ENCODE peak calls at places on chromosomes 1 and 21, in eight cellular contexts. F is GM23248, J is neural progenitor cell, A is hepatocyte, C is SK-N-SH, S is MM.1S, D is PC-3, U is GM23338. Z is an unnamed sample.

GRCh38 chr21:44929799-44930542 is 9.3 kb upstream of the ITGB2 start:
- DNase-seq in F (no peak), J (no peak), A (no peak), C (no peak), S (no peak), D (no peak), U (no peak), Z (peak; percentile 27)

GRCh38 chr21:30717105-30717504 is 1.5 kb downstream of the KRTAP21-3 start:
- DNase-seq in F (no peak), J (no peak), A (no peak), C (no peak), S (no peak), D (no peak), U (no peak), Z (no peak)

GRCh38 chr1:12549106-12549459 is 68.9 kb downstream of the DHRS3 start:
- DNase-seq in F (peak; percentile 60), J (no peak), A (no peak), C (no peak), S (no peak), D (no peak), U (no peak), Z (no peak)

GRCh38 chr1:9687120-9687875 is 35.8 kb downstream of the PIK3CD start:
- DNase-seq in F (peak; percentile 69), J (peak; percentile 89), A (peak; percentile 84), C (peak; percentile 92), S (peak; percentile 35), D (peak; percentile 74), U (peak; percentile 84), Z (peak; percentile 82)

GRCh38 chr1:56867491-56867890 is 12.9 kb downstream of the C8A start:
- DNase-seq in F (no peak), J (no peak), A (no peak), C (no peak), S (no peak), D (peak; percentile 57), U (no peak), Z (no peak)

GRCh38 chr1:161069731-161070270 is at the start of gene ARHGAP30:
- DNase-seq in F (no peak), J (no peak), A (no peak), C (no peak), S (peak; percentile 99), D (no peak), U (peak; percentile 41), Z (peak; percentile 97)

GRCh38 chr1:39250460-39251240 is 46.2 kb downstream of the MACF1 start:
- DNase-seq in F (peak; percentile 71), J (no peak), A (no peak), C (no peak), S (no peak), D (peak; percentile 37), U (no peak), Z (no peak)

GRCh38 chr1:193143285-193143684 is 21.5 kb downstream of the CDC73 start:
- DNase-seq in F (peak; percentile 33), J (no peak), A (peak; percentile 11), C (no peak), S (no peak), D (peak; percentile 29), U (no peak), Z (peak; percentile 24)

GRCh38 chr1:44721521-44722361 is 9.2 kb downstream of the RNU5D-1 start:
- DNase-seq in F (peak; percentile 58), J (no peak), A (peak; percentile 56), C (peak; percentile 43), S (peak; percentile 92), D (peak; percentile 86), U (peak; percentile 82), Z (peak; percentile 97)

GRCh38 chr1:30763654-30764248 is 6.2 kb upstream of the LAPTM5 start:
- DNase-seq in F (peak; percentile 49), J (no peak), A (peak; percentile 46), C (no peak), S (no peak), D (no peak), U (no peak), Z (no peak)

GRCh38 chr1:199149591-199149990 is 510.8 kb downstream of the PTPRC start:
- DNase-seq in F (no peak), J (no peak), A (no peak), C (no peak), S (no peak), D (no peak), U (no peak), Z (no peak)

GRCh38 chr1:31939484-31940329 is 1.5 kb upstream of the PTP4A2 start:
- DNase-seq in F (peak; percentile 88), J (peak; percentile 20), A (peak; percentile 91), C (peak; percentile 62), S (peak; percentile 67), D (peak; percentile 86), U (peak; percentile 41), Z (peak; percentile 91)

GRCh38 chr1:42587753-42588152 is 70.5 kb upstream of the PPIH start:
- DNase-seq in F (no peak), J (no peak), A (no peak), C (no peak), S (no peak), D (no peak), U (no peak), Z (no peak)

GRCh38 chr1:19439464-19440171 is 45.7 kb downstream of the CAPZB start:
- DNase-seq in F (peak; percentile 51), J (peak; percentile 49), A (no peak), C (peak; percentile 82), S (no peak), D (no peak), U (peak; percentile 71), Z (peak; percentile 24)

GRCh38 chr1:50860702-50861101 is 99.4 kb downstream of the FAF1 start:
- DNase-seq in F (no peak), J (no peak), A (no peak), C (no peak), S (no peak), D (no peak), U (no peak), Z (no peak)

GRCh38 chr1:196399713-196400112 is 208.5 kb downstream of the KCNT2 start:
- DNase-seq in F (peak; percentile 2), J (no peak), A (no peak), C (no peak), S (no peak), D (no peak), U (no peak), Z (no peak)

GRCh38 chr1:234602334-234603220 is 7.4 kb downstream of the IRF2BP2 start:
- DNase-seq in F (peak; percentile 98), J (no peak), A (peak; percentile 83), C (no peak), S (no peak), D (peak; percentile 88), U (no peak), Z (peak; percentile 66)

GRCh38 chr1:169160845-169161511 is 54.5 kb downstream of the ATP1B1 start:
- DNase-seq in F (peak; percentile 33), J (no peak), A (no peak), C (no peak), S (no peak), D (peak; percentile 74), U (no peak), Z (no peak)

GRCh38 chr1:169161512-169162194 is 55.2 kb downstream of the ATP1B1 start:
- DNase-seq in F (no peak), J (no peak), A (no peak), C (no peak), S (no peak), D (peak; percentile 58), U (no peak), Z (no peak)

DNA sequence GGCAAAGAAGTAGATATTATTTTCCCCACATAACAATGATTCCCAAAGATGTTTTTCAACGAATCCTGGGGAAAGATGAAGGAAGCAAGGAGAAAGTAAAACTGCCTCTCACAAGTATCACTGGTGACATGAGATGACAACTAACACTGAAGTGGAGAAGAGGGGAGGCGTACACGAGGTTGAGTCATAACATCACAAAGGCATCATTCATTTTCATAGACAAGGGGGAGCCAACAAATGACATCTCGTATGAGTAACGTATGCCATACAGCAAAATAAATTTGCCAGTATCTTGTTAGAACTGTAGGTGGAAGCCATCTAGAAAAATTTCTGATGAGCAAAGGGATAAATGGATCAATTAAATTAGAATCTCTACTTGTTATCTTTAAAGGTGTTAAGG is 56.6 kb downstream of the ATP1B1 start:
- DNase-seq in F (no peak), J (no peak), A (no peak), C (no peak), S (no peak), D (peak; percentile 92), U (no peak), Z (no peak)
- TF ChIP-seq EZH2phosphoT487 in F (no peak), J (no peak), A (no peak), C (no peak), S (no peak), D (no peak), U (no peak), Z (no peak)

DNA sequence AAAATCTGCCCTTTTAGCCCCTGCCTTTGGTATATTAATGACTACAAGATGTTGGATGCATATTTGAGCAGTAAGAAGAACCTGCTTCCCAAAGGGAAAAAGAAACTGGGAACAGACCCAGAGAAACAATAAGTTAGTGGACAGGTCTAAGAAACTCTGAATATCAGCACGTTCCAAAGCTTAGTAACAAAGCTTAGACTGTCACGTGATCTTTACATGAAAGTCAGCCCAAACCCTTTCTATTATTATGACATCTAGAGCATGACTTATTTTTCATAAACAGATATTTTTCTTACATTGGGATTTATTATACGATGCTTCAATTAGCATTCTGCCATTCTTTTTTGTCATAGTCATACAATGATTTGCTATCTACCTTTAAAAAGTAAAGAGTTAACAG is 390.9 kb upstream of the ADGRL2 start:
- DNase-seq in F (no peak), J (no peak), A (no peak), C (no peak), S (no peak), D (no peak), U (no peak), Z (no peak)
- TF ChIP-seq EZH2phosphoT487 in F (no peak), J (no peak), A (no peak), C (no peak), S (no peak), D (no peak), U (no peak), Z (no peak)

DNA sequence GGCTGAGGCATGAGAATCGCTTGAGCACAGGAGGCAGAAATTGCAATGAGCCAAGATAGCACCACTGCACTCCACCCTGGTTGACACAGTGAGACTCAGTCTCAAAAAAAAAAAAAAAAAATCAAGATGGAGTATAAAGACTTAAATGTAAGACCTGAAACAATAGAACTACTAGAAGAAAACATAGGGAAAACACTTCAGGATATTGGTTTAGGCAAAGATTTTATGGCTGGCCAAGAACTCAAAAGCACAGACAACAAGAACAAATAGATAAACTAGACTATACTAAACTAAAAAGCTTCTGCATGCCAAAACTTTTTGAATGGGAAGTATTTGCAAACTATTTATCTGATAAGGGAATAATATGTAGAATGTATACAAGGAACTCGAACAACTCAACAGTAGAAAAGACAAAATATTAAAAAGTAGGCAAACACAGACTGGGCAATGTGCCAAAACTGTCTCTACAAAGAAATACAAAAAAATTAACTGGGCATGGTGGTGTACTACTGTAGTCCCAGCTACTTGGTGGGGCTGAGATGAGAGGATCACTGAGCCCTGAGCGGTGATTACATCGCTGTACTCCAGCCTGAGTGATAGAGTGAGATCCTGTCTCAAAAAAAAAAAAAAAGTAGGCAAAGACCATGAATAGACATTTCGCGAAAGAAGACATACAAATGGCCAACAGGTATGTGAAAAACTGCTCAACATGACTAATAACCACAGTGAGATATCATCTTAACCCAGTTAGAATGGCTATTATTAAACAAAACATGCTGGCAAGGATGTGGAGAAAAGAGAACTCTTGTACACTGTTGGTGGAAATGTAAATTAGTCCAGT is 25.3 kb downstream of the DTL start:
- DNase-seq in F (peak; percentile 27), J (no peak), A (no peak), C (no peak), S (no peak), D (peak; percentile 74), U (no peak), Z (no peak)
- TF ChIP-seq EZH2phosphoT487 in F (no peak), J (no peak), A (no peak), C (no peak), S (no peak), D (no peak), U (no peak), Z (no peak)

GRCh38 chr1:168786476-168787330 is 57.7 kb upstream of the DPT start:
- DNase-seq in F (no peak), J (no peak), A (no peak), C (no peak), S (no peak), D (no peak), U (no peak), Z (no peak)
- TF ChIP-seq EZH2phosphoT487 in F (no peak), J (no peak), A (no peak), C (no peak), S (no peak), D (no peak), U (no peak), Z (no peak)